ENCODE peak calls at places on chromosomes 12 and 14, in five cellular contexts. A is transverse colon, H is prostate gland, N is IMR-90, P is body of pancreas. T is an unnamed sample.

GRCh38 chr12:111733340-111733739 is 33.4 kb upstream of the ALDH2 start:
- DNase-seq in A (no peak), H (no peak), N (no peak), P (no peak), T (no peak)

GRCh38 chr14:75824328-75824727 is 157.5 kb downstream of the TGFB3 start:
- DNase-seq in N (no peak), A (no peak), P (no peak), H (no peak), T (no peak)

GRCh38 chr14:105602799-105603763 is 76.7 kb downstream of the TMEM121 start:
- DNase-seq in P (no peak), N (no peak), A (no peak), H (no peak), T (no peak)

GRCh38 chr12:32253154-32253795 is 146.1 kb upstream of the FGD4 start:
- DNase-seq in A (no peak), N (peak; percentile 66), H (no peak), P (no peak), T (no peak)

GRCh38 chr14:20706657-20707355 is 18.2 kb downstream of the ANG start:
- DNase-seq in H (no peak), P (no peak), N (no peak), A (no peak), T (no peak)

GRCh38 chr12:13941258-13942249 is 39.8 kb downstream of the GRIN2B start:
- DNase-seq in H (no peak), N (peak; percentile 0), P (peak; percentile 87), A (peak; percentile 78), T (no peak)

GRCh38 chr14:92463141-92463540 is 50.4 kb upstream of the RIN3 start:
- DNase-seq in H (no peak), A (no peak), P (no peak), N (no peak), T (no peak)

GRCh38 chr12:131074221-131075083 is 120.7 kb downstream of the ADGRD1 start:
- DNase-seq in P (no peak), N (no peak), A (no peak), H (no peak), T (no peak)

GRCh38 chr12:52165096-52165855 is 26.5 kb downstream of the KRT80 start:
- DNase-seq in A (no peak), H (no peak), P (no peak), N (no peak), T (no peak)

GRCh38 chr12:26936559-26937442 is 980 bp downstream of the INTS13 start:
- DNase-seq in A (no peak), P (no peak), H (no peak), N (no peak), T (no peak)

GRCh38 chr12:121391619-121392324 is 8.1 kb upstream of the RNF34 start:
- DNase-seq in H (no peak), N (peak; percentile 61), A (peak; percentile 38), P (no peak), T (no peak)

GRCh38 chr12:15855646-15856045 is 26.5 kb upstream of the STRAP start:
- DNase-seq in H (no peak), A (no peak), N (peak; percentile 70), P (no peak), T (no peak)

GRCh38 chr12:100360450-100360849 is 3.6 kb downstream of the SLC17A8 start:
- DNase-seq in P (no peak), A (no peak), N (no peak), H (no peak), T (no peak)

GRCh38 chr14:29652586-29652985 is 275.1 kb downstream of the PRKD1 start:
- DNase-seq in H (no peak), A (no peak), P (no peak), N (peak; percentile 6), T (no peak)

GRCh38 chr12:15546102-15546701 is 223.9 kb downstream of the PTPRO start:
- DNase-seq in A (no peak), P (no peak), N (no peak), H (no peak), T (peak; percentile 31)

GRCh38 chr12:87556985-87557384 is 472.2 kb downstream of the C12orf50 start:
- DNase-seq in N (no peak), P (no peak), H (no peak), A (no peak), T (no peak)

GRCh38 chr12:90028620-90029051 is 320.0 kb upstream of the ATP2B1 start:
- DNase-seq in N (peak; percentile 33), P (no peak), H (no peak), A (no peak), T (no peak)

GRCh38 chr12:132518354-132518992 is 28.5 kb downstream of the FBRSL1 start:
- DNase-seq in H (no peak), A (no peak), N (no peak), P (no peak), T (no peak)

GRCh38 chr12:86261142-86261541 is 5.0 kb upstream of the MGAT4C start:
- DNase-seq in N (peak; percentile 41), A (no peak), H (no peak), P (no peak), T (no peak)

GRCh38 chr12:120041386-120042231 is 52.6 kb downstream of the BICDL1 start:
- DNase-seq in H (no peak), N (no peak), A (no peak), P (peak; percentile 25), T (peak; percentile 48)

GRCh38 chr12:74598819-74599218 is 61.2 kb downstream of the ATXN7L3B start:
- DNase-seq in H (no peak), P (no peak), N (no peak), A (no peak), T (no peak)

DNA sequence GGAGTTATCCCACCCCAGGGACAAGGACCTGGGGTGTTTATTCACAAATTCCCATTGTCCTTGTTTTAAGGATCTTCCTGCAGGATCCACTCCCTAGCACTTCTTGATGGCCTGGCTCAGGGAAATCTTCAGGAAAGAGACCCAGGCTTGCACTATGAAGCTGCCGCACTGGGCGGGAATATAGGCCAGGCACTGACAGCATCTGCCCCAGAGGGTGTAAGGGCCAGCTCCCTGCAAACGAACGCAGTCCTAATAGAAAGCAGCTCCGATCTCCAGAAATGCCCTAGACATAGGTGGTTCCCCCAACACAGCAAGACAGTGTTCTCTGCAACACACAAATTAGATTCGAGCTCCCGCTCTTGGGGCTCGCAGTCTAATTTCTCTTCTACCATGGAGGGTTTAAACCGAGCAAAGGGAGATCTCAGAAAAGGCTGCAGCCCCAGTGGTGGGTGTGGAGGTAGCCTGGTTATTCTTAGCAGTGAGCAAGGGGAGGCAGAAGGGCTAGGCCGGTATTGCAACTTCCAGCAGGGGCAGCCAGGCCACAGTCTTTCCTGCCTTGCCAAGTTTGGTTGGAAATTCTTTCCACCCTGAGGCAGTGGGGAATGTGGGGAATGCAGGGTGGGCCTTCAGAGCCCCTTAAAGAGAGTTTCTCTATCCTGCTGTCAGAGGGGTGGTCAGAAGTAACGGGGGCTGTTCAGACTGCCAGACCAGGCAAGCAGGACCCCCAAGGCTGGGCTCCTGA is 16.1 kb upstream of the WSCD2 start:
- DNase-seq in N (no peak), P (no peak), A (no peak), H (no peak), T (no peak)
- TF ChIP-seq CTCF in N (no peak), P (no peak), A (no peak), H (no peak), T (no peak)

GRCh38 chr14:94484476-94484875 is 8.5 kb upstream of the SERPINA9 start:
- DNase-seq in H (no peak), A (no peak), P (no peak), N (no peak), T (no peak)
- H3K27ac ChIP-seq in H (no peak overlapping the region), A (no peak overlapping the region), P (no peak overlapping the region), N (no peak overlapping the region), T (no peak overlapping the region)

DNA sequence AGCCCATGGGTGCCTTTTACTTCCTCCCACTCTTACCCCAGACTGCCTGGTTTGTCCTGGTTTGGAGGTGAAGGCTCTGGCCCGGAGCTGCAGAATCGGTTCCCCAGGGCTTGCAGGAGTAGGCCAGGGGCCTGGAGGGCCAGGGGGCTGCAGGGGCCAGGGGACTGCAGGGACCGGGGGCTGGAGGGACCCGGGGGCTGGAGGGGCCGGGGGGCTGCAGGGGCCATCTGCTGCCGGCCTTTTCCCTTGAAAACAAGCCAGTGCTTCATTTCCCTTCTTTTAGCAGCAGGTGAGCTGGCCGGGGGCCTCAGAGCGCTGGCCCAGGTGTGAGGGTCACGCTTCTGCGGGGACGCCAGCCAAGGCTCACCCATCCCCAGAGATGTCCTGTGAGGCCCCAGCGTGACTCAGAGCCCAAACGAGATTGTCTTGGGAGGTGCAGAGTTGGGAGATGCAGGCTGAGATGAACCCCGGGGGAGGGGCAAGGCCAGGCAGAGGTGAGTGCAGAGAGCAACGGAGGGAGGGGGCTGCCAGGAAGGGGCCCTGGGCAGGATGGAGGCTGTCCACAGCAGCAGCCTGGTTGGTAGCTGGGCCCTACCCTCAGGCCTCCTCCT is 154.9 kb downstream of the KIF26A start:
- DNase-seq in P (peak; percentile 7), N (no peak), A (peak; percentile 5), H (no peak), T (no peak)
- H3K9me3 ChIP-seq in P (no peaks in the 10 kb centered on the region), N (peaks cover 73% of the 10 kb centered on the region), A (no peaks in the 10 kb centered on the region), H (no peaks in the 10 kb centered on the region), T (no peaks in the 10 kb centered on the region)

GRCh38 chr12:105508096-105508495 is 177.6 kb downstream of the C12orf75 start:
- DNase-seq in P (no peak), H (no peak), A (no peak), N (no peak), T (no peak)

GRCh38 chr12:105507311-105508035 is 177.0 kb downstream of the C12orf75 start:
- DNase-seq in A (no peak), N (no peak), H (no peak), P (no peak), T (no peak)

GRCh38 chr12:105502426-105502930 is 172.0 kb downstream of the C12orf75 start:
- DNase-seq in N (no peak), P (no peak), A (no peak), H (no peak), T (no peak)

GRCh38 chr12:105506678-105507310 is 176.3 kb downstream of the C12orf75 start:
- DNase-seq in A (no peak), P (no peak), N (no peak), H (no peak), T (no peak)

GRCh38 chr12:105504286-105504685 is 173.8 kb downstream of the C12orf75 start:
- DNase-seq in A (no peak), N (no peak), H (no peak), P (no peak), T (no peak)
- TF ChIP-seq CTCF in A (no peak), N (no peak), H (no peak), P (no peak), T (no peak)